ENCODE peak calls at places on chromosomes 12 and 14, in nine cellular contexts. R, L, J, A, I, F, B, V and K are unnamed samples.

GRCh38 chr12:50057896-50058670 is 687 bp downstream of the ASIC1 start:
- DNase-seq in R (no peak), L (no peak), J (no peak), A (no peak), I (no peak), F (no peak), B (no peak), V (no peak), K (no peak)

GRCh38 chr14:26200675-26201074 is 397.2 kb downstream of the NOVA1 start:
- DNase-seq in R (no peak), L (peak; percentile 0), J (no peak), A (no peak), I (no peak), F (no peak), B (no peak), V (no peak), K (no peak)

GRCh38 chr14:30977752-30978151 is 47.7 kb upstream of the AP4S1 start:
- DNase-seq in R (no peak), L (no peak), J (no peak), A (no peak), I (no peak), F (no peak), B (no peak), V (no peak), K (no peak)

GRCh38 chr14:76375484-76375883 is 453 bp upstream of the ESRRB start:
- DNase-seq in R (no peak), L (peak; percentile 49), J (no peak), A (no peak), I (no peak), F (no peak), B (no peak), V (no peak), K (no peak)

GRCh38 chr14:67618617-67619063 is 1.1 kb upstream of the ARG2 start:
- DNase-seq in R (peak; percentile 78), L (peak; percentile 74), J (no peak), A (no peak), I (no peak), F (no peak), B (peak; percentile 75), V (no peak), K (peak; percentile 18)

GRCh38 chr14:89270439-89271227 is 146.4 kb downstream of the FOXN3 start:
- DNase-seq in R (no peak), L (peak; percentile 7), J (no peak), A (peak; percentile 28), I (no peak), F (no peak), B (no peak), V (no peak), K (no peak)

GRCh38 chr14:73723799-73724621 is 9.8 kb upstream of the PNMA1 start:
- DNase-seq in R (peak; percentile 96), L (peak; percentile 97), J (no peak), A (no peak), I (peak; percentile 73), F (no peak), B (no peak), V (peak; percentile 77), K (no peak)

GRCh38 chr12:65891987-65892481 is 67.8 kb downstream of the HMGA2 start:
- DNase-seq in R (peak; percentile 97), L (peak; percentile 97), J (no peak), A (no peak), I (peak; percentile 81), F (peak; percentile 55), B (no peak), V (peak; percentile 82), K (no peak)

GRCh38 chr14:100592972-100593371 is 5.8 kb upstream of the BEGAIN start:
- DNase-seq in R (no peak), L (no peak), J (peak; percentile 20), A (no peak), I (no peak), F (peak; percentile 32), B (no peak), V (no peak), K (no peak)

GRCh38 chr14:56814468-56815074 is 4.3 kb upstream of the OTX2 start:
- DNase-seq in R (no peak), L (no peak), J (no peak), A (no peak), I (no peak), F (no peak), B (no peak), V (no peak), K (no peak)

GRCh38 chr12:401235-402126 is at the start of gene CCDC77:
- DNase-seq in R (peak; percentile 90), L (peak; percentile 95), J (peak; percentile 93), A (peak; percentile 92), I (peak; percentile 72), F (peak; percentile 90), B (peak; percentile 89), V (peak; percentile 91), K (peak; percentile 95)

GRCh38 chr12:48445538-48445937 is 26.8 kb upstream of the ANP32D start:
- DNase-seq in R (no peak), L (no peak), J (no peak), A (no peak), I (no peak), F (no peak), B (no peak), V (no peak), K (no peak)

GRCh38 chr14:90349729-90350128 is 18.0 kb upstream of the NRDE2 start:
- DNase-seq in R (no peak), L (no peak), J (no peak), A (no peak), I (no peak), F (no peak), B (no peak), V (no peak), K (no peak)

GRCh38 chr14:52596320-52596719 is 43.7 kb downstream of the GPR137C start:
- DNase-seq in R (no peak), L (no peak), J (no peak), A (no peak), I (no peak), F (no peak), B (peak; percentile 37), V (no peak), K (no peak)

GRCh38 chr14:104201496-104201895 is 63.1 kb downstream of the KIF26A start:
- DNase-seq in R (no peak), L (no peak), J (peak; percentile 44), A (no peak), I (no peak), F (no peak), B (no peak), V (no peak), K (no peak)

GRCh38 chr12:92395322-92395721 is 249.7 kb upstream of the BTG1 start:
- DNase-seq in R (no peak), L (no peak), J (no peak), A (no peak), I (no peak), F (no peak), B (no peak), V (no peak), K (no peak)

GRCh38 chr12:10191865-10192264 is 13.0 kb downstream of the TMEM52B start:
- DNase-seq in R (no peak), L (peak; percentile 61), J (no peak), A (no peak), I (no peak), F (no peak), B (no peak), V (no peak), K (no peak)

GRCh38 chr12:51118706-51119105 is 35.3 kb upstream of the CSRNP2 start:
- DNase-seq in R (no peak), L (peak; percentile 87), J (no peak), A (no peak), I (no peak), F (no peak), B (no peak), V (no peak), K (no peak)

GRCh38 chr12:93676408-93677194 is 574 bp upstream of the CRADD start:
- DNase-seq in R (no peak), L (no peak), J (no peak), A (no peak), I (no peak), F (no peak), B (no peak), V (no peak), K (no peak)

GRCh38 chr12:127191124-127191523 is 1075.8 kb upstream of the TMEM132C start:
- DNase-seq in R (no peak), L (peak; percentile 40), J (no peak), A (no peak), I (no peak), F (no peak), B (no peak), V (no peak), K (no peak)

GRCh38 chr12:85872497-85873091 is 1.5 kb upstream of the NTS start:
- DNase-seq in R (peak; percentile 43), L (peak; percentile 68), J (no peak), A (no peak), I (no peak), F (no peak), B (peak; percentile 47), V (no peak), K (no peak)

GRCh38 chr14:43894534-43894933 is 612.5 kb downstream of the FSCB start:
- DNase-seq in R (no peak), L (no peak), J (no peak), A (no peak), I (no peak), F (no peak), B (no peak), V (no peak), K (no peak)
- TF ChIP-seq CTCF in R (peak; percentile 33), L (peak; percentile 43), J (peak; percentile 16), A (no peak), I (no peak), F (peak; percentile 42), B (peak; percentile 36), V (no peak), K (no peak)

GRCh38 chr12:6834254-6834653 is 6.0 kb downstream of the P3H3 start:
- DNase-seq in R (no peak), L (no peak), J (no peak), A (no peak), I (no peak), F (no peak), B (no peak), V (no peak), K (no peak)
- TF ChIP-seq CTCF in R (no peak), L (no peak), J (no peak), A (no peak), I (no peak), F (no peak), B (no peak), V (no peak), K (no peak)

GRCh38 chr12:2282321-2282720 is 229.5 kb downstream of the CACNA1C start:
- DNase-seq in R (no peak), L (no peak), J (no peak), A (no peak), I (no peak), F (no peak), B (peak; percentile 8), V (no peak), K (no peak)
- TF ChIP-seq CTCF in R (peak; percentile 30), L (no peak), J (no peak), A (no peak), I (no peak), F (no peak), B (peak; percentile 49), V (no peak), K (no peak)

DNA sequence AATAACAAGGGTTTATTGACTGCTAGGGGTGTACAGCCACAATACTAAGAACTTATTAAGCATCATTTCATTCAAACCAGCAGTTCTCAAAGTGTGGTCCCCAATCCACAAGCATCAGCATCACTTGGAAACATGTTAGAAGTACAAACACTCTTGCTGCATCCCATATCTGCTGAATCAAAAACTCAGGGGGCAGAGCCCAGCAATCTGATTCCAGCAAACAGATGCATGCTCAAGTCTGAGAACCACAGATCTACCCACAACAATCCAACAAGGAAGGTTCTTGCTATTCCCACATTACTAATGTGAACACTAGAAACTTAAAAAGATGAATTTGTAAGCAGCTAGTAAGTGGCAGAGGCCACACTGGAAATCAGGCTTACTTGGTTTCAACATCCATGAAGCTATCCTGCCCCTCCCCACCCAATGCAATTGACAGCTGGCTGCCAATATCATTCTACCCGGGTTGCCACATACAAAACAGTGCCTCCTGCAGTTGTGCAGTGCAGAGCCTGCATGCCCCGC is 6.2 kb downstream of the KRT77 start:
- DNase-seq in R (no peak), L (no peak), J (no peak), A (no peak), I (no peak), F (no peak), B (no peak), V (no peak), K (no peak)
- TF ChIP-seq CTCF in R (no peak), L (no peak), J (no peak), A (no peak), I (no peak), F (no peak), B (no peak), V (no peak), K (no peak)